ENCODE peak calls at places on chromosomes 6 and 20, in four cellular contexts. R is anterior cingulate cortex, O is H9, W is activated gamma-delta T cell. K is an unnamed sample.

GRCh38 chr6:125789576-125790402 is 971 bp upstream of the NCOA7 start:
- DNase-seq in R (peak), O (peak), W (no peak), K (peak)

GRCh38 chr6:56772737-56773184 is 130.1 kb upstream of the DST start:
- DNase-seq in R (no peak), O (peak), W (no peak), K (peak)

GRCh38 chr20:370977-371754 is 9.4 kb upstream of the TRIB3 start:
- DNase-seq in R (no peak), O (no peak), W (no peak), K (no peak)

GRCh38 chr20:57332105-57333089 is 2.8 kb downstream of the SPO11 start:
- DNase-seq in R (no peak), O (no peak), W (no peak), K (no peak)

GRCh38 chr6:49252901-49253300 is 210.2 kb downstream of the MMUT start:
- DNase-seq in R (no peak), O (no peak), W (no peak), K (no peak)

GRCh38 chr6:3381233-3382065 is 75.4 kb downstream of the SLC22A23 start:
- DNase-seq in R (peak), O (no peak), W (no peak), K (no peak)

GRCh38 chr6:95357380-95358025 is 219.8 kb upstream of the MANEA start:
- DNase-seq in R (no peak), O (no peak), W (no peak), K (no peak)

GRCh38 chr20:826695-827323 is 6.7 kb upstream of the FAM110A start:
- DNase-seq in R (no peak), O (no peak), W (no peak), K (no peak)

GRCh38 chr6:108165714-108166663 is at the start of gene NR2E1:
- DNase-seq in R (peak), O (peak), W (no peak), K (no peak)

GRCh38 chr6:686528-686927 is 6.4 kb downstream of the EXOC2 start:
- DNase-seq in R (no peak), O (no peak), W (no peak), K (peak)

GRCh38 chr20:40452758-40453157 is 236.3 kb downstream of the MAFB start:
- DNase-seq in R (no peak), O (no peak), W (no peak), K (no peak)

GRCh38 chr20:63052571-63053429 is 46.0 kb upstream of the BHLHE23 start:
- DNase-seq in R (no peak), O (no peak), W (no peak), K (no peak)

GRCh38 chr6:44702292-44702691 is 314.8 kb downstream of the CDC5L start:
- DNase-seq in R (no peak), O (no peak), W (no peak), K (no peak)

GRCh38 chr20:32912688-32913087 is 54.0 kb downstream of the EFCAB8 start:
- DNase-seq in R (no peak), O (no peak), W (no peak), K (no peak)

GRCh38 chr6:132499757-132500156 is 13.2 kb downstream of the STX7 start:
- DNase-seq in R (no peak), O (no peak), W (no peak), K (no peak)

GRCh38 chr6:4113623-4114022 is 21.8 kb downstream of the ECI2 start:
- DNase-seq in R (no peak), O (no peak), W (no peak), K (no peak)

GRCh38 chr20:21820045-21820444 is 114.6 kb downstream of the PAX1 start:
- DNase-seq in R (no peak), O (no peak), W (no peak), K (no peak)

GRCh38 chr6:142605922-142606321 is 304.1 kb downstream of the ADGRG6 start:
- DNase-seq in R (no peak), O (no peak), W (no peak), K (peak)

GRCh38 chr6:40999498-41000070 is 39.4 kb downstream of the UNC5CL start:
- DNase-seq in R (no peak), O (peak), W (no peak), K (peak)

GRCh38 chr6:161074496-161075140 is 83.0 kb downstream of the MAP3K4 start:
- DNase-seq in R (no peak), O (no peak), W (no peak), K (no peak)

GRCh38 chr20:19114410-19114809 is 98.0 kb upstream of the SLC24A3 start:
- DNase-seq in R (no peak), O (no peak), W (no peak), K (no peak)

GRCh38 chr6:33633462-33634158 is 12.5 kb downstream of the ITPR3 start:
- DNase-seq in R (peak), O (peak), W (peak), K (peak)